ENCODE peak calls at places on chromosomes 2 and 18, in four cellular contexts. H is activated CD8-positive, alpha-beta T cell treated with anti-CD3 and anti-CD28 coated beads for 36 hours; B is dorsolateral prefrontal cortex; E is A549. V is an unnamed sample.

GRCh38 chr2:37711831-37712230 is 40.4 kb upstream of the CDC42EP3 start:
- DNase-seq in H (no peak), B (no peak), E (no peak), V (no peak)

GRCh38 chr2:18299423-18300212 is 260.8 kb downstream of the RDH14 start:
- DNase-seq in H (no peak), B (no peak), E (peak), V (no peak)

GRCh38 chr2:51335072-51336058 is 303.4 kb upstream of the NRXN1 start:
- DNase-seq in H (no peak), B (no peak), E (no peak), V (no peak)

GRCh38 chr2:66489433-66489832 is 54.5 kb downstream of the MEIS1 start:
- DNase-seq in H (no peak), B (no peak), E (no peak), V (no peak)

GRCh38 chr2:162261032-162261945 is 18.0 kb upstream of the FAP start:
- DNase-seq in H (peak), B (no peak), E (no peak), V (no peak)

GRCh38 chr2:158497486-158497885 is 40.7 kb downstream of the PKP4 start:
- DNase-seq in H (no peak), B (no peak), E (no peak), V (no peak)

GRCh38 chr2:196971574-196972279 is 45.2 kb upstream of the PGAP1 start:
- DNase-seq in H (peak), B (no peak), E (no peak), V (no peak)

GRCh38 chr2:178241852-178242551 is 47.7 kb downstream of the OSBPL6 start:
- DNase-seq in H (no peak), B (no peak), E (peak), V (no peak)

DNA sequence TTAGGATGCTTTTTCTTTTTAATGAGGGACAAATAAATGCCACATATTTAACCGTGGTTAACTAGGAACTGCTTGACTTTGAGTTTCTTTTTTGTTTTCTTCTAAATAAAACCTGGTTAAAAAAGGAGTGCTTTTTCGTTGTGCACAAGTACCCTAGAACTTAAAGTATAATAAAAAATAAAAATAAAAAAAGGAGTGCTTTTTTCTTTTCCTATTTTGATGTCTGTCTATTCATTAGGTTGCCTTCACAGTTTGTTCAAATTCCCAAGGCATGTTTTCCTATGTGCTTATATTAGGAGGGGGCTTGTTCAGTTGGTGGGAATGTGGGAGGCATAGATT is 4.4 kb downstream of the FOSL2 start:
- DNase-seq in H (no peak), B (no peak), E (no peak), V (no peak)
- TF ChIP-seq CTCF in H (no peak), B (no peak), E (no peak), V (no peak)

GRCh38 chr2:143841935-143842334 is 678.0 kb downstream of the ZEB2 start:
- DNase-seq in H (peak), B (no peak), E (no peak), V (no peak)
- TF ChIP-seq CTCF in H (no peak), B (no peak), E (no peak), V (no peak)

GRCh38 chr18:3873211-3873610 is 423.2 kb downstream of the TGIF1 start:
- DNase-seq in H (no peak), B (no peak), E (no peak), V (no peak)
- TF ChIP-seq CTCF in H (no peak), B (no peak), E (no peak), V (no peak)

DNA sequence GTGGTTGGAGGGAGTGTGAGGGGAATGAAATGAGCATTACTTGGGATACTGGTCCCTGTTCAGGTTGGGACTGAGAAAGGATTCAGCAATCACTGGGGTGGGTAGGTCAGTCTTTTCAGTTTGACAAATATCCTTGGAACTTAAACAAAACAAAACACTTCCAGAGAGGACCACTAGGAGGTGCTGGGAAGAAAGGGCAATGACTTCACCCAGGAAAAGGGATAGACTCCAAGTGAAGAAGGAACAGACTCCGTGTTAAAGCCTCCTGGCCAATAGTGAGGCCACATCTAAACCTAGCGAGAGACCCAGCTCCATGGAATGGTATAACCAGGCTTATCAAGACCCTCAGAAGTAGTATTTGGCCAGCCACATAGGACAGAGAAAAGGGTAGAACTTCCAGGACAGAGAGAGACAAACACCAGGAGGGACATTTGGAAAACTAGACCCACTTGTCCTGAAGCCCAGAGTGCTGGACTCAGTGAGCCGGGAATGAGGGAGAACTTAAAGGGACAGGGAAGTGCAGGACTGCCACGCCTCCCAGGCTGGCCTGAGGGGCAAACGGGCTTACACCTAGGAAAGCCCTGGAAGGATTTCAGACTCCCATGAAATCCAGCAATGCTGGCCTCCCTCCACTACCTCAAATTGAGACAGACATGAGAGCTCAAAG is 19.6 kb upstream of the KCNG3 start:
- DNase-seq in H (peak), B (no peak), E (peak), V (no peak)
- TF ChIP-seq CTCF in H (peak), B (peak), E (peak), V (peak)

DNA sequence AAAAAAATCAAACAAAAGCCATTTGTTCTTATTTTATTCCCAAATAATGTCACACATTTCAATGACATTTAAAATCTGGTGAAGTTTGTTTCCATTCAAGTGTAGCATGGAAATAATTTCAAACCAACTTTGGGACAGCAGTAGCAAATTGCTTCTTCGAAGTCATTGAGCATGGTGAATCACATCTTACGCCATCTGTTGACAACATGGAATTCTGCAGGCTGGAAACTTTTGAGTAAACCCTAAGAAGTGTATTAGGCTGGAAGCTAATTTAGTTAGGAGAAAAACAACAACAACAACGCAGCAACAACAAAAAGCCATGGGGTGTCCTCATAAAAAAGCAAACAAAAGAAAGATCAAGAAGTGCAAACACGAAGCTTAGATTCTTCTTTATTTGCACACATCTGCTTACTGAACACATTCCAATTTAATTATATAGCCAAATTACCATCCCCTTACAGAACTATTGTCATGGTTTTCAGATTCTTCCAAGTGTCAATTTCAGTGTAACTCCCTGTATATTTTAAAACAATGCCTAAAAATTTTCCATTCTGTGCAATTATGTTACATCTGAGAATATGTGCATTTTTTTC is 659.0 kb upstream of the CDH7 start:
- DNase-seq in H (no peak), B (no peak), E (no peak), V (no peak)
- TF ChIP-seq CTCF in H (no peak), B (peak), E (peak), V (peak)

V was measured in progenitor cell of endocrine pancreas.